ENCODE peak calls at places on chromosomes 6 and 20, in five cellular contexts. Z is A549, G is GM12878, R is HepG2, Y is K562. S is an unnamed sample.
A peak's percentile ranks its signal among the peaks of the same experiment; 100 is the strongest.

GRCh38 chr20:45964024-45964423 is 8.0 kb downstream of the ZNF335 start:
- DNase-seq in Z (no peak), G (no peak), R (no peak), Y (no peak), S (no peak)

GRCh38 chr6:158797331-158798202 is 21.6 kb downstream of the EZR start:
- DNase-seq in Z (no peak), G (no peak), R (no peak), Y (no peak), S (no peak)

GRCh38 chr6:131894735-131895424 is 56.3 kb downstream of the CCN2 start:
- DNase-seq in Z (no peak), G (no peak), R (peak; percentile 99), Y (no peak), S (no peak)

GRCh38 chr6:19613678-19614077 is 223.5 kb upstream of the ID4 start:
- DNase-seq in Z (no peak), G (no peak), R (no peak), Y (no peak), S (peak; percentile 39)

GRCh38 chr6:144809120-144809519 is 524.0 kb downstream of the UTRN start:
- DNase-seq in Z (no peak), G (no peak), R (no peak), Y (no peak), S (no peak)

GRCh38 chr6:34920097-34920496 is 31.0 kb downstream of the ANKS1A start:
- DNase-seq in Z (no peak), G (no peak), R (no peak), Y (no peak), S (no peak)

GRCh38 chr20:13904766-13905165 is 85.6 kb downstream of the SEL1L2 start:
- DNase-seq in Z (no peak), G (no peak), R (no peak), Y (no peak), S (no peak)

GRCh38 chr6:34317882-34318491 is 69.2 kb upstream of the SMIM29 start:
- DNase-seq in Z (no peak), G (no peak), R (no peak), Y (no peak), S (no peak)

GRCh38 chr20:36574278-36575065 is 1.1 kb downstream of the TGIF2 start:
- DNase-seq in Z (peak; percentile 46), G (no peak), R (peak; percentile 73), Y (peak; percentile 76), S (peak; percentile 67)

GRCh38 chr6:155341130-155341828 is 27.0 kb upstream of the TFB1M start:
- DNase-seq in Z (no peak), G (no peak), R (peak; percentile 49), Y (no peak), S (no peak)

DNA sequence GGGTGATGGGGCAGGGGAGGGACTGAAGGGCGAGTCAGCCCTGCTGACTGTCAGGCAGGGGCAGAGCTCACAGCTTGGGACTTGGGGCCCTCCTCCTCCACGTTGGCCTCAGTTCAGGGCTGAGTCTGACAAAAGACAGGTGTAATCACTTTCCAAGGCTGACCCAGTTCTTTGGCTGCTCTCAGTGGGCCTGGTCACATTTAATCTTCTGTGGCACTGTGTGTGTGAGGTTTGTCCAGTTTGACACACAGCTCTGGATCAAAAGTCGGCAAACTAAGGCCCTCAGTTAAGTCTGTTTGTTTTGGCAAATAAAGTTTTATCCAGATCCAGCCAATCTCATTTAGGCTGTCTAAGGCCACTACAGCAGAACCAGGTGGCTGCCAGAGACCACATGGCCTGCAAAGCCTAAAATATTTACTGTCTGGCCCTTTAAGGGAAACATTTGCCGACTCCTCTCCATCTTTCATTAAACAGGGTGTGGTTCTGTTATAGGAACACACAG is 5.1 kb upstream of the MAP1LC3A start:
- DNase-seq in Z (no peak), G (no peak), R (no peak), Y (no peak), S (no peak)
- TF ChIP-seq ESRRA in Z (no peak), G (no peak), R (no peak), Y (no peak), S (no peak)

GRCh38 chr20:38270869-38271608 is 10.5 kb upstream of the KIAA1755 start:
- DNase-seq in Z (peak; percentile 30), G (no peak), R (no peak), Y (no peak), S (no peak)
- TF ChIP-seq ESRRA in Z (no peak), G (no peak), R (no peak), Y (no peak), S (no peak)

GRCh38 chr6:106165885-106166485 is 79.8 kb downstream of the PRDM1 start:
- DNase-seq in Z (no peak), G (no peak), R (peak; percentile 69), Y (no peak), S (no peak)
- TF ChIP-seq ESRRA in Z (no peak), G (no peak), R (no peak), Y (no peak), S (no peak)

DNA sequence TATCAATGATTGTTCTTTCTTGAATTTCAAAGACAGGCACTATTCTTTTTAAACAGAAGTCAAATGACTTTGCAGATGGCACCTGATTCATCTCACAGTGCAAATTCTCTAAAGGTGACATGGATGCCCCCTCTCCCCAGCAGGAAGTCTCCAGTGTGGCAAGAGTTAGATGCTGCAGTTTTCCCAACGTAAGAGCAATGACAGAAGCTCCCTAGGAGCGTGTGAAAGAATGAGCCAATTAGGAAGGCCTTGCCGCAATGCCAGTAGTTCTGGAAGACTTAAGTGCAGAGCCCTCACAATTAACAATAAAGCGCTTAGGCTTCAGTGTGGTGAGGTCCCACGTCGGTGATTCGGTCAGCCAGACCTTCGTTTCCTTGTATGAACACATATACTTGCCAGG is 132.4 kb downstream of the PHACTR1 start:
- DNase-seq in Z (no peak), G (no peak), R (no peak), Y (no peak), S (no peak)
- TF ChIP-seq ESRRA in Z (no peak), G (no peak), R (no peak), Y (no peak), S (no peak)

S was measured in WTC11.